ENCODE peak calls at places on chromosome 1, in ten cellular contexts. K is HuH-7, P is GM12891, S is lower lobe of right lung, B is AML-193, U is H7, R is mucosa of gallbladder, X is body of pancreas, E is hepatocyte, W is posterior cingulate gyrus. A is an unnamed sample.

GRCh38 chr1:93605812-93606512 is 75.7 kb downstream of the BCAR3 start:
- DNase-seq in B (no peak), E (no peak), R (no peak), P (no peak), X (no peak), U (no peak), K (no peak), S (no peak), W (no peak), A (no peak)

GRCh38 chr1:40899230-40899870 is 37.2 kb upstream of the CITED4 start:
- DNase-seq in S (peak; percentile 72), E (no peak), R (peak; percentile 75), B (no peak), X (peak; percentile 65), W (no peak), K (no peak), P (no peak), U (no peak), A (no peak)

GRCh38 chr1:111605553-111605952 is 14.0 kb upstream of the RAP1A start:
- DNase-seq in B (peak; percentile 72), U (no peak), X (no peak), R (no peak), K (no peak), S (no peak), E (no peak), P (no peak), W (no peak), A (no peak)

GRCh38 chr1:19815801-19816736 is 986 bp upstream of the RNF186 start:
- DNase-seq in E (peak; percentile 86), X (peak; percentile 95), K (peak; percentile 40), S (peak; percentile 49), R (peak; percentile 63), B (no peak), P (no peak), W (no peak), U (peak; percentile 59), A (no peak)

GRCh38 chr1:200194477-200194876 is 167.0 kb downstream of the NR5A2 start:
- DNase-seq in E (no peak), X (no peak), K (no peak), W (no peak), B (no peak), U (no peak), R (no peak), S (no peak), P (no peak), A (no peak)

GRCh38 chr1:44546403-44547053 is 127.8 kb downstream of the TMEM53 start:
- DNase-seq in K (no peak), B (no peak), U (peak; percentile 53), X (no peak), S (no peak), P (no peak), W (no peak), R (no peak), E (peak; percentile 27), A (no peak)

GRCh38 chr1:244065960-244066388 is 14.9 kb downstream of the ZBTB18 start:
- DNase-seq in U (no peak), B (peak; percentile 22), W (no peak), S (no peak), K (no peak), R (no peak), E (no peak), P (no peak), X (no peak), A (no peak)

GRCh38 chr1:29772584-29772983 is 536.3 kb downstream of the PTPRU start:
- DNase-seq in R (peak; percentile 4), S (no peak), U (no peak), W (no peak), X (no peak), K (no peak), B (no peak), E (no peak), P (no peak), A (peak; percentile 2)

GRCh38 chr1:85317580-85317979 is 41.1 kb upstream of the BCL10 start:
- DNase-seq in S (no peak), U (no peak), P (no peak), E (no peak), R (no peak), W (no peak), X (no peak), B (no peak), K (no peak), A (no peak)

GRCh38 chr1:218249757-218250156 is 35.3 kb upstream of the RRP15 start:
- DNase-seq in X (no peak), B (no peak), W (no peak), U (no peak), S (no peak), K (no peak), E (no peak), P (no peak), R (no peak), A (no peak)